ENCODE peak calls at places on chromosomes 11 and 22, in six cellular contexts. J is testis, C is WERI-Rb-1, M is heart left ventricle, S is adrenal gland, K is Peyer's patch. A is an unnamed sample.

GRCh38 chr22:47291565-47292495 is 529.4 kb downstream of the TBC1D22A start:
- DNase-seq in K (peak), C (peak), S (no peak), J (no peak), M (no peak), A (no peak)

GRCh38 chr11:105579111-105579510 is 30.8 kb upstream of the GRIA4 start:
- DNase-seq in S (no peak), J (no peak), C (no peak), M (no peak), K (no peak), A (no peak)

GRCh38 chr22:40856513-40857308 is at the start of the genes ST13 and XPNPEP3:
- DNase-seq in K (peak), S (peak), C (peak), J (peak), M (peak), A (peak)

GRCh38 chr11:69368119-69368880 is 74.3 kb downstream of the MYEOV start:
- DNase-seq in K (no peak), S (peak), M (no peak), C (no peak), J (peak), A (no peak)

GRCh38 chr22:21687685-21688259 is 22.0 kb downstream of the PPIL2 start:
- DNase-seq in K (no peak), C (no peak), J (no peak), S (no peak), M (no peak), A (no peak)

GRCh38 chr22:25420925-25421904 is 143.3 kb upstream of the GRK3 start:
- DNase-seq in J (no peak), S (no peak), C (no peak), K (no peak), M (no peak), A (no peak)

GRCh38 chr11:42646959-42647358 is 664.8 kb upstream of the API5 start:
- DNase-seq in K (no peak), C (no peak), S (no peak), M (no peak), J (no peak), A (no peak)

GRCh38 chr22:36467042-36467810 is 14.2 kb downstream of the TXN2 start:
- DNase-seq in J (no peak), M (peak), C (no peak), K (no peak), S (no peak), A (no peak)

GRCh38 chr11:94193288-94193687 is 64.6 kb downstream of the PANX1 start:
- DNase-seq in C (no peak), K (no peak), M (no peak), S (peak), J (no peak), A (no peak)

GRCh38 chr22:39457047-39457545 is 284 bp downstream of the MGAT3 start:
- DNase-seq in C (no peak), S (no peak), M (no peak), J (no peak), K (no peak), A (no peak)
- H3K4me3 ChIP-seq in C (peak), S (no peak), M (peak), J (peak), K (peak), A (peak)

GRCh38 chr11:125496465-125496817 is 376 bp upstream of the FEZ1 start:
- DNase-seq in S (no peak), K (no peak), J (no peak), C (no peak), M (no peak), A (no peak)
- H3K27ac ChIP-seq in S (peak), K (peak), J (peak), C (no peak), M (peak), A (peak)

GRCh38 chr11:15885913-15886698 is 470.2 kb downstream of the SOX6 start:
- DNase-seq in M (no peak), C (no peak), S (no peak), K (no peak), J (no peak), A (no peak)

GRCh38 chr11:15884792-15885540 is 471.4 kb downstream of the SOX6 start:
- DNase-seq in S (no peak), M (no peak), C (peak), K (no peak), J (no peak), A (no peak)

GRCh38 chr11:15886866-15887265 is 469.5 kb downstream of the SOX6 start:
- DNase-seq in C (no peak), K (no peak), J (no peak), M (no peak), S (no peak), A (no peak)

GRCh38 chr11:15884131-15884530 is 472.2 kb downstream of the SOX6 start:
- DNase-seq in C (no peak), K (no peak), S (no peak), M (no peak), J (no peak), A (no peak)

GRCh38 chr11:15883349-15883961 is 472.9 kb downstream of the SOX6 start:
- DNase-seq in S (no peak), K (no peak), C (no peak), J (no peak), M (no peak), A (no peak)
- TF ChIP-seq CTCF in S (no peak), K (no peak), C (no peak), J (no peak), M (no peak), A (no peak)

DNA sequence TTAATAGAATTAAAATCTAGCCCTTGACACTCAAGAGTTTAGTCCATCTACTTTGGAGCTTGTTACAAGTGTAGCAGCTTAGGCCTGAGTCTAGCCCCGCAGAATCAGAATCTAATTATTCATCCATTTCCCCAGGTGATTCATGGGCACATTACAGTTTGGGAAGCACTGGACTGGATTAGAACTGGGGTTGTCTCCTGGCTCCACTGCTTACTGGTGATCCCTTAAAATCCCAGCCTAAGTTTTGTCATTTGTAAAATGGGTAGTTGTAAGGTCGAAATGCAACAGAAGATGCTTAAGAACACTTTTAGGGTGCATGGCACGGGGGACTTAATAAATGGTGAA is 1.3 kb downstream of the STX3 start:
- DNase-seq in C (no peak), J (no peak), S (no peak), K (no peak), M (no peak), A (no peak)
- H3K4me3 ChIP-seq in C (peak), J (peak), S (no peak), K (peak), M (peak), A (peak)